ENCODE peak calls at places on chromosomes 1 and 21, in four cellular contexts. Q is mammary epithelial cell, G is dorsolateral prefrontal cortex, X is prostate gland. M is an unnamed sample.

GRCh38 chr1:211653907-211654553 is 21.4 kb downstream of the NEK2 start:
- DNase-seq in G (no peak), X (no peak), Q (peak), M (peak)

GRCh38 chr1:89843279-89844121 is 22.7 kb downstream of the LRRC8D start:
- DNase-seq in X (peak), G (peak), Q (peak), M (peak)

GRCh38 chr1:6419803-6420593 is at the start of gene HES2:
- DNase-seq in X (no peak), Q (peak), G (no peak), M (peak)

GRCh38 chr1:6785721-6786505 is 659 bp downstream of the CAMTA1 start:
- DNase-seq in G (no peak), X (peak), Q (peak), M (peak)

GRCh38 chr1:20521960-20522861 is 14.3 kb upstream of the MUL1 start:
- DNase-seq in Q (peak), X (peak), G (peak), M (peak)

GRCh38 chr1:22133928-22134324 is 9.0 kb downstream of the WNT4 start:
- DNase-seq in X (no peak), G (no peak), Q (no peak), M (no peak)

GRCh38 chr1:246081856-246082668 is 425.0 kb downstream of the SMYD3 start:
- DNase-seq in X (no peak), G (no peak), Q (no peak), M (no peak)

GRCh38 chr21:42013338-42013737 is 3.2 kb upstream of the ZBTB21 start:
- DNase-seq in G (no peak), Q (no peak), X (no peak), M (no peak)

GRCh38 chr1:246397046-246397445 is 110.0 kb downstream of the SMYD3 start:
- DNase-seq in Q (no peak), G (no peak), X (no peak), M (no peak)

GRCh38 chr1:229392936-229393335 is 41.0 kb downstream of the ACTA1 start:
- DNase-seq in X (no peak), Q (no peak), G (no peak), M (no peak)

GRCh38 chr1:26360051-26360806 is 6.3 kb upstream of the CRYBG2 start:
- DNase-seq in X (no peak), Q (no peak), G (no peak), M (no peak)

GRCh38 chr1:226519741-226520598 is 28.6 kb upstream of the STUM start:
- DNase-seq in X (no peak), G (no peak), Q (no peak), M (no peak)

GRCh38 chr1:117710710-117711109 is 104.9 kb downstream of the TENT5C start:
- DNase-seq in Q (no peak), X (no peak), G (no peak), M (peak)

GRCh38 chr1:234550341-234551031 is 59.5 kb downstream of the IRF2BP2 start:
- DNase-seq in G (peak), X (no peak), Q (no peak), M (no peak)

GRCh38 chr1:165327538-165327937 is 29.0 kb downstream of the LMX1A start:
- DNase-seq in G (no peak), X (no peak), Q (no peak), M (no peak)

GRCh38 chr21:43025636-43026180 is 49.9 kb downstream of the CBS start:
- DNase-seq in Q (no peak), G (no peak), X (no peak), M (no peak)

GRCh38 chr1:241606544-241606943 is 33.6 kb downstream of the CHML start:
- DNase-seq in Q (peak), X (no peak), G (no peak), M (peak)

GRCh38 chr21:31671146-31671716 is 11.7 kb downstream of the SOD1 start:
- DNase-seq in G (no peak), X (no peak), Q (no peak), M (no peak)

GRCh38 chr1:54052470-54052933 is 502 bp downstream of the TMEM59 start:
- DNase-seq in X (peak), Q (peak), G (peak), M (peak)

GRCh38 chr1:203526572-203526971 is 32.6 kb downstream of the OPTC start:
- DNase-seq in Q (no peak), X (no peak), G (no peak), M (peak)

GRCh38 chr1:53549781-53550180 is 90.6 kb downstream of the DMRTB1 start:
- DNase-seq in Q (no peak), G (no peak), X (no peak), M (no peak)

GRCh38 chr21:45570826-45571601 is 28.8 kb upstream of the SLC19A1 start:
- DNase-seq in X (no peak), G (no peak), Q (no peak), M (no peak)

GRCh38 chr1:43284711-43285110 is 670 bp downstream of the C1orf210 start:
- DNase-seq in X (no peak), Q (no peak), G (no peak), M (no peak)

GRCh38 chr1:205325334-205325884 is 3.9 kb upstream of the NUAK2 start:
- DNase-seq in Q (peak), G (peak), X (peak), M (peak)

GRCh38 chr1:91885331-91885715 is 628 bp downstream of the TGFBR3 start:
- DNase-seq in Q (no peak), G (no peak), X (peak), M (no peak)

GRCh38 chr1:159132271-159132881 is 39.0 kb upstream of the CADM3 start:
- DNase-seq in X (peak), G (peak), Q (peak), M (peak)

GRCh38 chr1:201050515-201051277 is 27.2 kb upstream of the KIF21B start:
- DNase-seq in Q (no peak), X (no peak), G (no peak), M (no peak)

GRCh38 chr1:156601892-156602291 is 613 bp upstream of the GPATCH4 start:
- DNase-seq in G (no peak), Q (no peak), X (no peak), M (no peak)

GRCh38 chr1:96968582-96969378 is 247.2 kb downstream of the PTBP2 start:
- DNase-seq in G (peak), X (no peak), Q (no peak), M (peak)

GRCh38 chr1:89363196-89363595 is 663 bp upstream of the GBP6 start:
- DNase-seq in Q (peak), G (no peak), X (no peak), M (no peak)

GRCh38 chr1:35164893-35165292 is 28.1 kb downstream of the SFPQ start:
- DNase-seq in Q (no peak), X (no peak), G (no peak), M (no peak)

GRCh38 chr1:218476385-218476784 is 131.2 kb downstream of the TGFB2 start:
- DNase-seq in G (no peak), X (no peak), Q (peak), M (peak)

GRCh38 chr1:7636801-7637526 is 134.1 kb upstream of the VAMP3 start:
- DNase-seq in X (no peak), G (no peak), Q (no peak), M (no peak)

GRCh38 chr1:156600733-156601121 is 552 bp downstream of the GPATCH4 start:
- DNase-seq in Q (no peak), G (no peak), X (no peak), M (peak)

GRCh38 chr1:216034506-216034905 is 388.7 kb downstream of the USH2A start:
- DNase-seq in G (no peak), Q (peak), X (no peak), M (peak)
- TF ChIP-seq CTCF in G (no peak), Q (peak), X (no peak), M (peak)

GRCh38 chr1:46131093-46131492 is 1.3 kb downstream of the PIK3R3 start:
- DNase-seq in Q (no peak), G (no peak), X (no peak), M (peak)

GRCh38 chr1:46131727-46132528 is 501 bp downstream of the PIK3R3 start:
- DNase-seq in Q (peak), X (peak), G (peak), M (peak)

GRCh38 chr1:46128336-46128735 is 4.1 kb downstream of the PIK3R3 start:
- DNase-seq in G (no peak), Q (peak), X (no peak), M (peak)

GRCh38 chr1:46132529-46133180 is at the start of gene PIK3R3:
- DNase-seq in X (peak), G (peak), Q (peak), M (peak)

DNA sequence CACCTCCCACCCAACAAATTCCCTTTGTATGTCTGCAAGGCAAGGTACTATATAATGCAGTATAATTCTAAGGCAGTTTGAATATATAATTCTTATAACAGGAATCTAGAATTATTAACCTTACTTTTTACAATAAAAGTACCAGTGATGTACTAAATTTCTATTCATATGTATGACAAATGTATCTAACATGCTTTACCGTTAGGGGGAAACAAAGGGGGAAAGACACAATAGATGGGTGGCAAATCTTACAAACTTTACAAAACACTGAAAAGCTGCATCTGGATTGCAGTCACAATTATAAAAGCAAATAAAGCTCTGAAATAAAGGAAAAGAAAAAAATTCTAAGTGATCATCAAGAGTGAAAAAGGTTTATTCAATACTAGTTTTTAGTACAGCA is 2.3 kb downstream of the PIK3R3 start:
- DNase-seq in Q (no peak), G (no peak), X (no peak), M (no peak)
- TF ChIP-seq CTCF in Q (no peak), G (no peak), X (no peak), M (no peak)

DNA sequence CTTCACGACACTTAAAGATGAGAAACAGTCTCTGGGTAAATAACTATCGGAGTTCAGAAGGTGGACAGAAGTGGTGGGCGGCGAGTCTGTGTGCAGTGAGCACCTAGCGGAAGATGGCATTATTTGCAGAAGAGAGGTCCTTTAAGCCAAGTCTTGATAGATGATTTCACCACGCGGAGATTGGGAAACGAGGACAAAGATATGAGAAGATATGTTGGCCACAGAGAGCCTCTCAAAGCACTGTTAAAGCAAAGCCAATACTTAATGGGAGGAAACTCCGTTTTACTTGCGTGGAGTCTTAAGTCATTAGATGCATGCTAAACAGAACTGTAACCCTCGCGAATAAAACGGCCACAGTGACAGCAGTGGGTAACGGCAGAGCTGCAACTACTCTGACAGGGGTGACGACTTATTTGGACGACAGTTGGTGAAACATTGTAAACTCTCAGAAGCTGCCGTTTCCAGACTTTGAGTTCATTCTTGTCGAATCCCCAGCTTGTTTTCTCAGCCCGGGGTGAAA is 576 bp upstream of the CEP350 start:
- DNase-seq in X (no peak), Q (peak), G (no peak), M (peak)
- TF ChIP-seq CTCF in X (peak), Q (peak), G (no peak), M (no peak)

DNA sequence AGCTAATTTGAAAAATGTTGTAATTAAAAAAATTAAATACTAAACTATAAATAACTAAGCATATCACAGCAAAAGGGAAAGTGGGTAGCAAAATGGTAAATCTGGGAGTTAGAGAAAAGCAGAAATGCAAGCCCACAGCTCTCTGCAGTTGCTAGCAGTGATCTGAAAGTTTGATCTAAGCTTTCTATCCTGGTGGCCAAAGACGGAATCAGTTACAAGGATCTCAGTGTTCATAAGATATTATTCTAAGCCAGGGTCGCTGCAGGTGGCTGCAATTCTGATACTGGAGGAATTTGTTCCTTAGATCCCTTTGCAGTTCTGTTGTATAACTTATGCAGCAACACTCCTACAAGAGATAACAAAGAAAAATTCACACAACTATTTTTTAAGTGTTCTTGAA is 363.7 kb downstream of the SETD4 start:
- DNase-seq in G (no peak), Q (no peak), X (no peak), M (no peak)
- TF ChIP-seq CTCF in G (no peak), Q (no peak), X (no peak), M (no peak)

M was measured in MCF 10A.